ENCODE peak calls at places on chromosomes 16 and 17, in four cellular contexts. One of them, this sample, is unnamed. For H3K4me1, the result is how much of the 10 kb centered on the place peaks cover.

GRCh38 chr16:84268231-84268630 is 26.4 kb upstream of the WFDC1 start:
- DNase-seq in GM12878: no peak
- DNase-seq in HepG2: no peak
- DNase-seq in A549: no peak
- DNase-seq in this sample: no peak

GRCh38 chr16:86580063-86580797 is 1.9 kb downstream of the FOXL1 start:
- DNase-seq in A549: no peak
- DNase-seq in HepG2: no peak
- DNase-seq in GM12878: no peak
- DNase-seq in this sample: no peak

GRCh38 chr17:27571563-27572129 is 59.3 kb upstream of the LGALS9 start:
- DNase-seq in A549: no peak
- DNase-seq in HepG2: no peak
- DNase-seq in GM12878: no peak
- DNase-seq in this sample: no peak

GRCh38 chr17:80970044-80970761 is 21.4 kb upstream of the CHMP6 start:
- DNase-seq in GM12878: no peak
- DNase-seq in A549: peak
- DNase-seq in HepG2: no peak
- DNase-seq in this sample: peak

GRCh38 chr17:14303343-14304221 is 2.7 kb downstream of the HS3ST3B1 start:
- DNase-seq in A549: no peak
- DNase-seq in HepG2: no peak
- DNase-seq in GM12878: no peak
- DNase-seq in this sample: peak

GRCh38 chr17:15900871-15901270 is 44.1 kb upstream of the ADORA2B start:
- DNase-seq in HepG2: no peak
- DNase-seq in A549: no peak
- DNase-seq in GM12878: peak
- DNase-seq in this sample: no peak

GRCh38 chr16:23274968-23275367 is 27.1 kb upstream of the SCNN1B start:
- DNase-seq in HepG2: peak
- DNase-seq in A549: no peak
- DNase-seq in GM12878: no peak
- DNase-seq in this sample: no peak

GRCh38 chr16:10728488-10728887 is 15.2 kb upstream of the NUBP1 start:
- DNase-seq in A549: no peak
- DNase-seq in GM12878: no peak
- DNase-seq in HepG2: no peak
- DNase-seq in this sample: no peak

GRCh38 chr16:27402569-27402963 is 592 bp downstream of the IL21R start:
- DNase-seq in A549: no peak
- DNase-seq in GM12878: no peak
- DNase-seq in HepG2: no peak
- DNase-seq in this sample: no peak

GRCh38 chr17:72671034-72671433 is 421.5 kb downstream of the SLC39A11 start:
- DNase-seq in GM12878: no peak
- DNase-seq in A549: no peak
- DNase-seq in HepG2: no peak
- DNase-seq in this sample: no peak

GRCh38 chr17:58039975-58040374 is 32.9 kb upstream of the SRSF1 start:
- DNase-seq in GM12878: no peak
- DNase-seq in HepG2: no peak
- DNase-seq in A549: no peak
- DNase-seq in this sample: no peak

GRCh38 chr16:85018529-85019236 is 7.3 kb upstream of the ZDHHC7 start:
- DNase-seq in A549: no peak
- DNase-seq in GM12878: no peak
- DNase-seq in HepG2: no peak
- DNase-seq in this sample: no peak

GRCh38 chr17:63843387-63844292 is 1.2 kb upstream of the SMARCD2 start:
- DNase-seq in HepG2: no peak
- DNase-seq in GM12878: peak
- DNase-seq in A549: no peak
- DNase-seq in this sample: no peak

GRCh38 chr17:66976379-66976663 is 11.8 kb downstream of the CACNG4 start:
- DNase-seq in HepG2: no peak
- DNase-seq in A549: no peak
- DNase-seq in GM12878: no peak
- DNase-seq in this sample: no peak

GRCh38 chr17:60229189-60229802 is 79.5 kb downstream of the CA4 start:
- DNase-seq in HepG2: no peak
- DNase-seq in A549: no peak
- DNase-seq in GM12878: no peak
- DNase-seq in this sample: no peak

GRCh38 chr16:62602790-62603189 is 566.6 kb upstream of the CDH8 start:
- DNase-seq in GM12878: no peak
- DNase-seq in A549: no peak
- DNase-seq in HepG2: no peak
- DNase-seq in this sample: no peak

GRCh38 chr16:56691885-56692284 is 9.6 kb downstream of the MT1X start:
- DNase-seq in HepG2: peak
- DNase-seq in GM12878: no peak
- DNase-seq in A549: peak
- DNase-seq in this sample: no peak

GRCh38 chr17:59165933-59166342 is 10.4 kb downstream of the PRR11 start:
- DNase-seq in HepG2: peak
- DNase-seq in A549: peak
- DNase-seq in GM12878: peak
- DNase-seq in this sample: no peak

GRCh38 chr16:3498988-3499387 is 1.8 kb upstream of the CLUAP1 start:
- DNase-seq in HepG2: no peak
- DNase-seq in GM12878: no peak
- DNase-seq in A549: no peak
- DNase-seq in this sample: no peak

GRCh38 chr17:9363440-9364350 is 211.9 kb downstream of the STX8 start:
- DNase-seq in A549: no peak
- DNase-seq in GM12878: no peak
- DNase-seq in HepG2: no peak
- DNase-seq in this sample: no peak

GRCh38 chr16:84722068-84722467 is 22.3 kb downstream of the USP10 start:
- DNase-seq in A549: no peak
- DNase-seq in GM12878: no peak
- DNase-seq in HepG2: no peak
- DNase-seq in this sample: no peak

GRCh38 chr16:1003551-1004347 is 22.2 kb downstream of the SOX8 start:
- DNase-seq in A549: no peak
- DNase-seq in HepG2: no peak
- DNase-seq in GM12878: no peak
- DNase-seq in this sample: no peak

GRCh38 chr17:33688771-33689170 is 395.7 kb upstream of the ASIC2 start:
- DNase-seq in A549: no peak
- DNase-seq in GM12878: no peak
- DNase-seq in HepG2: no peak
- DNase-seq in this sample: no peak

GRCh38 chr16:23508589-23509440 is 1.5 kb downstream of the GGA2 start:
- DNase-seq in GM12878: no peak
- DNase-seq in A549: no peak
- DNase-seq in HepG2: no peak
- DNase-seq in this sample: no peak

GRCh38 chr17:57924677-57925076 is 30.5 kb downstream of the CUEDC1 start:
- DNase-seq in GM12878: no peak
- DNase-seq in HepG2: no peak
- DNase-seq in A549: no peak
- DNase-seq in this sample: no peak

GRCh38 chr17:57627591-57627990 is 117.5 kb downstream of the CCDC182 start:
- DNase-seq in A549: no peak
- DNase-seq in HepG2: no peak
- DNase-seq in GM12878: no peak
- DNase-seq in this sample: no peak

GRCh38 chr17:51319186-51319585 is 58.8 kb downstream of the UTP18 start:
- DNase-seq in A549: no peak
- DNase-seq in GM12878: no peak
- DNase-seq in HepG2: no peak
- DNase-seq in this sample: no peak

GRCh38 chr17:68289473-68289872 is 1.5 kb downstream of the SLC16A6 start:
- DNase-seq in HepG2: no peak
- DNase-seq in A549: no peak
- DNase-seq in GM12878: no peak
- DNase-seq in this sample: no peak

GRCh38 chr17:15742921-15743320 is 10.8 kb downstream of the TBC1D26 start:
- DNase-seq in GM12878: no peak
- DNase-seq in HepG2: no peak
- DNase-seq in A549: no peak
- DNase-seq in this sample: no peak

GRCh38 chr17:50627782-50628601 is 6.7 kb upstream of the ABCC3 start:
- DNase-seq in A549: no peak
- DNase-seq in HepG2: peak
- DNase-seq in GM12878: no peak
- DNase-seq in this sample: no peak

GRCh38 chr17:12591336-12591735 is 74.4 kb upstream of the MYOCD start:
- DNase-seq in HepG2: no peak
- DNase-seq in GM12878: no peak
- DNase-seq in A549: no peak
- DNase-seq in this sample: no peak

GRCh38 chr17:19002805-19003542 is 1.6 kb downstream of the FAM83G start:
- DNase-seq in A549: no peak
- DNase-seq in GM12878: no peak
- DNase-seq in HepG2: no peak
- DNase-seq in this sample: no peak
- TF ChIP-seq ESRRA in A549: no peak
- TF ChIP-seq ESRRA in GM12878: no peak
- TF ChIP-seq ESRRA in HepG2: no peak
- TF ChIP-seq ESRRA in this sample: no peak

GRCh38 chr16:70418993-70419318 is 19.9 kb downstream of the ST3GAL2 start:
- DNase-seq in GM12878: no peak
- DNase-seq in HepG2: no peak
- DNase-seq in A549: no peak
- DNase-seq in this sample: no peak
- H3K4me1 ChIP-seq in GM12878: half or more
- H3K4me1 ChIP-seq in HepG2: half or more
- H3K4me1 ChIP-seq in A549: under half
- H3K4me1 ChIP-seq in this sample: half or more

DNA sequence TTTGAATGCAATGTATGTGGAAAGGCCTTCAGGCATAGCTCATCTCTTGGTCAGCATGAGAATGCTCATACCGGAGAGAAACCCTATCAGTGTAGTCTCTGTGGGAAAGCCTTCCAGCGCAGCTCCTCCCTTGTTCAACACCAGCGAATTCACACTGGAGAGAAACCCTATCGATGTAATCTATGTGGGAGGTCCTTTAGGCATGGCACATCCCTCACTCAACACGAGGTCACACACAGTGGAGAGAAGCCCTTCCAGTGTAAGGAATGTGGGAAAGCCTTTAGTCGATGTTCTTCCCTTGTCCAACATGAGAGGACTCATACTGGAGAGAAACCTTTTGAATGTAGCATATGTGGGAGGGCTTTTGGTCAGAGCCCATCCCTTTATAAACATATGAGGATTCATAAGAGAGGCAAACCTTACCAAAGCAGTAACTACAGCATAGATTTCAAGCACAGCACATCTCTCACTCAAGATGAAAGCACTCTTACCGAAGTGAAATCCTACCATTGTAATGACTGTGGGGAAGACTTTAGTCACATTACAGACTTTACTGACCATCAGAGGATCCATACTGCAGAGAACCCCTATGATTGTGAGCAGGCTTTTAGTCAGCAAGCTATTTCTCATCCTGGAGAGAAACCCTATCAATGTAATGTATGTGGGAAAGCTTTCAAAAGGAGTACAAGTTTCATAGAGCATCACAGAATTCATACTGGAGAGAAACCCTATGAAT is 24.7 kb downstream of the ZFP90 start:
- DNase-seq in HepG2: no peak
- DNase-seq in A549: no peak
- DNase-seq in GM12878: no peak
- DNase-seq in this sample: no peak
- TF ChIP-seq ESRRA in HepG2: no peak
- TF ChIP-seq ESRRA in A549: no peak
- TF ChIP-seq ESRRA in GM12878: no peak
- TF ChIP-seq ESRRA in this sample: no peak

GRCh38 chr17:43344700-43345099 is 54.1 kb upstream of the ARL4D start:
- DNase-seq in HepG2: no peak
- DNase-seq in A549: no peak
- DNase-seq in GM12878: no peak
- DNase-seq in this sample: no peak
- H3K4me1 ChIP-seq in HepG2: under half
- H3K4me1 ChIP-seq in A549: under half
- H3K4me1 ChIP-seq in GM12878: under half
- H3K4me1 ChIP-seq in this sample: under half

DNA sequence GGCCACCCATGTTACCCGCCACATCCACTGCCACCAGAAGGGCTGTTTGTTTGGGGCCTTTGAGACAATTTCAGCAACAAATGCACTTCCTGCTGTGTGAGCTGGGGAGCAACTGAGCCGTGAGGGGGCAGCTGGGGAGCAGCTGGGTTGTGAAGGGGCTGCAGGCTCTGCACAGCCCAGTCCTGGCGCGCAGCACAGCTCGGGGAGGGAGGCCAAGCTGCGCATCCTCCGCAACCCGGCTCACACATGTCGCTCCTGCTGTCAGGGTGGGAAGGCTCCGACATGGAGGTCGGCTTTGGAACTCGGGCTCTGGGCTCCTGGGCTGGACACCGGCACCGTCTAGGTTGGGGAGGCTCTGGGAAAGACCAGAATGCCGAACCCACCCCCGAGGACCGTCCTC is 53.6 kb downstream of the CBFA2T3 start:
- DNase-seq in HepG2: no peak
- DNase-seq in GM12878: no peak
- DNase-seq in A549: no peak
- DNase-seq in this sample: no peak
- TF ChIP-seq ESRRA in HepG2: no peak
- TF ChIP-seq ESRRA in GM12878: no peak
- TF ChIP-seq ESRRA in A549: no peak
- TF ChIP-seq ESRRA in this sample: no peak